ENCODE peak calls at places on chromosomes 2 and 18, in four cellular contexts. L, T, W and U are unnamed samples.
A peak's percentile ranks its signal among the peaks of the same experiment; 100 is the strongest.

GRCh38 chr2:33475381-33476099 is 909 bp upstream of the RASGRP3 start:
- DNase-seq in L (peak; percentile 83), T (peak; percentile 36), W (peak; percentile 49), U (peak; percentile 67)

GRCh38 chr2:234286956-234287355 is 209.9 kb downstream of the ARL4C start:
- DNase-seq in L (peak; percentile 29), T (no peak), W (no peak), U (no peak)

GRCh38 chr2:133434962-133435668 is 133.1 kb downstream of the NCKAP5 start:
- DNase-seq in L (peak; percentile 91), T (no peak), W (no peak), U (no peak)

GRCh38 chr2:88005776-88006175 is 10.6 kb downstream of the RNU2-63P start:
- DNase-seq in L (no peak), T (no peak), W (no peak), U (no peak)

GRCh38 chr2:54065411-54065810 is 50.0 kb upstream of the ACYP2 start:
- DNase-seq in L (peak; percentile 98), T (no peak), W (no peak), U (no peak)

GRCh38 chr18:2774669-2775068 is 72.1 kb upstream of the EMILIN2 start:
- DNase-seq in L (no peak), T (no peak), W (no peak), U (no peak)

GRCh38 chr2:177068967-177069366 is 143.6 kb upstream of the HNRNPA3 start:
- DNase-seq in L (no peak), T (no peak), W (no peak), U (no peak)

GRCh38 chr2:18829331-18829902 is 240.0 kb upstream of the NT5C1B start:
- DNase-seq in L (peak; percentile 59), T (no peak), W (no peak), U (no peak)

GRCh38 chr2:85794038-85794441 is 40.2 kb downstream of the ATOH8 start:
- DNase-seq in L (no peak), T (no peak), W (no peak), U (no peak)

GRCh38 chr2:31886700-31887099 is 124.1 kb downstream of the MEMO1 start:
- DNase-seq in L (no peak), T (no peak), W (no peak), U (no peak)

GRCh38 chr18:395481-396250 is 104.8 kb downstream of the COLEC12 start:
- DNase-seq in L (peak; percentile 86), T (no peak), W (peak; percentile 28), U (no peak)

GRCh38 chr2:71925268-71926097 is 222.2 kb downstream of the CYP26B1 start:
- DNase-seq in L (no peak), T (peak; percentile 3), W (no peak), U (no peak)

GRCh38 chr18:40824291-40824690 is 1130.7 kb upstream of the PIK3C3 start:
- DNase-seq in L (no peak), T (no peak), W (no peak), U (no peak)

GRCh38 chr2:180625006-180625844 is 355.2 kb upstream of the UBE2E3 start:
- DNase-seq in L (peak; percentile 92), T (no peak), W (no peak), U (no peak)

GRCh38 chr2:236743623-236744280 is 174.1 kb downstream of the ACKR3 start:
- DNase-seq in L (peak; percentile 18), T (no peak), W (no peak), U (no peak)

GRCh38 chr2:213187833-213188532 is 36.6 kb upstream of the IKZF2 start:
- DNase-seq in L (peak; percentile 60), T (no peak), W (no peak), U (no peak)

GRCh38 chr2:240024766-240025165 is 376 bp downstream of the NDUFA10 start:
- DNase-seq in L (no peak), T (no peak), W (no peak), U (no peak)

GRCh38 chr2:181305151-181306123 is 151.7 kb upstream of the ITGA4 start:
- DNase-seq in L (peak; percentile 5), T (no peak), W (no peak), U (no peak)

GRCh38 chr2:138780451-138780880 is 276 bp upstream of the NXPH2 start:
- DNase-seq in L (no peak), T (no peak), W (no peak), U (peak; percentile 15)

GRCh38 chr2:112642961-112643360 is 2.8 kb upstream of the SLC20A1 start:
- DNase-seq in L (no peak), T (no peak), W (no peak), U (no peak)

GRCh38 chr18:10560457-10561045 is 34.7 kb downstream of the NAPG start:
- DNase-seq in L (peak; percentile 72), T (peak; percentile 81), W (peak; percentile 84), U (peak; percentile 68)

GRCh38 chr2:85089464-85090072 is 43.6 kb upstream of the TCF7L1 start:
- DNase-seq in L (no peak), T (no peak), W (no peak), U (no peak)

GRCh38 chr18:54528942-54529376 is 62.1 kb upstream of the DYNAP start:
- DNase-seq in L (no peak), T (no peak), W (no peak), U (no peak)

GRCh38 chr2:197184959-197185586 is 125.5 kb downstream of the ANKRD44 start:
- DNase-seq in L (peak; percentile 29), T (no peak), W (peak; percentile 23), U (peak; percentile 63)

GRCh38 chr2:65016789-65017188 is 27.6 kb downstream of the SLC1A4 start:
- DNase-seq in L (no peak), T (no peak), W (no peak), U (no peak)

GRCh38 chr2:65015731-65016130 is 26.5 kb downstream of the SLC1A4 start:
- DNase-seq in L (no peak), T (no peak), W (no peak), U (no peak)

GRCh38 chr2:65019010-65019409 is 29.8 kb downstream of the SLC1A4 start:
- DNase-seq in L (no peak), T (no peak), W (no peak), U (no peak)

GRCh38 chr2:65018141-65018582 is 29.0 kb downstream of the SLC1A4 start:
- DNase-seq in L (no peak), T (no peak), W (no peak), U (no peak)

DNA sequence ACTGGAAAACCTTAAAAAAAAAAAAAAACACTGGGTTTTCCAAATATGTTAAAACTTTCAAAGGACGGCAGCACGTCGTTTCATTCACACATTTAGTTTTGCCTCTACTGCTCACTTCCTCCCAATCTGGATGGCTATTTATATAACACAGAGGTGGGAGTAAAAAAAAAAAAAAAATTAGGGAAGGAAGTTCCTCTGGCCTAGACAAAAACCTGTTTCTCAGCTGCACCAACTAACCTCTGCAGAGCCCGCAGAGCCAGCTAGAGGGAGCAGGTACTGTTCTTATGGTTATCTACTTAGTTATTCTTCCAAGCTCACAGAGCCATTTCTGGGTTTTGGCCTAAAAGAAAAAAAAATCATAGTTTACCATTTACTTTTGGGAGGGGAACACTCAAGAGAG is 28.1 kb downstream of the SLC1A4 start:
- DNase-seq in L (no peak), T (no peak), W (no peak), U (peak; percentile 60)
- H3K27ac ChIP-seq in L (no peak overlapping the region), T (no peak overlapping the region), W (no peak overlapping the region), U (no peak overlapping the region)

GRCh38 chr2:102147935-102148334 is 5.4 kb downstream of the IL1R1 start:
- DNase-seq in L (peak; percentile 34), T (no peak), W (no peak), U (no peak)
- H3K4me1 ChIP-seq in L (peaks cover 6% of the 10 kb centered on the region), T (peaks cover 6% of the 10 kb centered on the region), W (no peaks in the 10 kb centered on the region), U (no peaks in the 10 kb centered on the region)

GRCh38 chr2:224518806-224519580 is 66.2 kb downstream of the CUL3 start:
- DNase-seq in L (peak; percentile 84), T (no peak), W (no peak), U (no peak)
- TF ChIP-seq POLR2A in L (no peak), T (no peak), W (no peak), U (no peak)

DNA sequence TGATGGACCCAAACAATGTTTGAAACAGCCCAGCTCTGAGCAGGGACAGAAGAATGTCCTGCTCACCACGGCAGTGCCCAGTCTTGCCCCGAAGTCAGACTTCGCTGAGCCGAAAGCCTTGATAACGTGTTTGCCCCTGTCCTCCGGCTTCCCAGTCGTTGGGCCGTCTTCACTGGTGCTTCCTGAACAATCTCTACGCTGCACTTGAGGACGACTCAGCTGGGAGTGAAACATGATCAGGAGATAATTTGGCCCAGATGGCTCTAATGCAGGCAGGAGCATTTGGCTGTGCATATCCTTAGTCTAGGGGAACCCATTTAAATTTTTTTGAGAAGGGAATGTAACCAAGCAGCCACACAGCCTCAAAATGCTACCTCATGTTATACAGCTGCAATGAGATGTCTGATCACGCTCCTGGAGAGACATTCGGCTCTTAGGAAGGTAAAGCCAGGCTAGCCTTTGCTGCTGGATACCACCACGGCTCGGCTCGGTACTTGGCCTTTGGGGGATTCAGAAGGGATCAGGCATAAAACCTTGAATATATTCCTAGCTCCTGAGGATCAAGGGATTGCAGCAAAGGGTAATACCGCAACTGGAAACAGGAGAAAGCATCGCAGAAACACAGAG is 43.6 kb downstream of the FECH start:
- DNase-seq in L (peak; percentile 65), T (no peak), W (no peak), U (no peak)
- H3K27ac ChIP-seq in L (no peak overlapping the region), T (no peak overlapping the region), W (no peak overlapping the region), U (no peak overlapping the region)